ENCODE peak calls at places on chromosomes 2 and 18, in six cellular contexts. One of them, this sample, is unnamed.

GRCh38 chr2:109346601-109347228 is 217.7 kb downstream of the SH3RF3 start:
- DNase-seq in upper lobe of right lung: no peak
- DNase-seq in pancreas: peak
- DNase-seq in WTC11: no peak
- DNase-seq in epithelial cell of esophagus: no peak
- DNase-seq in astrocyte of the spinal cord: no peak
- DNase-seq in this sample: no peak

GRCh38 chr18:59699750-59700534 is 2.7 kb upstream of the CCBE1 start:
- DNase-seq in upper lobe of right lung: no peak
- DNase-seq in pancreas: no peak
- DNase-seq in WTC11: no peak
- DNase-seq in epithelial cell of esophagus: peak
- DNase-seq in astrocyte of the spinal cord: no peak
- DNase-seq in this sample: no peak

GRCh38 chr2:157559890-157560289 is 68.8 kb downstream of the ACVR1C start:
- DNase-seq in upper lobe of right lung: no peak
- DNase-seq in pancreas: no peak
- DNase-seq in WTC11: no peak
- DNase-seq in epithelial cell of esophagus: no peak
- DNase-seq in astrocyte of the spinal cord: no peak
- DNase-seq in this sample: no peak

GRCh38 chr2:216236486-216236885 is 127.3 kb downstream of the XRCC5 start:
- DNase-seq in upper lobe of right lung: no peak
- DNase-seq in pancreas: no peak
- DNase-seq in WTC11: no peak
- DNase-seq in epithelial cell of esophagus: no peak
- DNase-seq in astrocyte of the spinal cord: no peak
- DNase-seq in this sample: no peak

GRCh38 chr2:238700506-238701050 is 147.3 kb upstream of the TWIST2 start:
- DNase-seq in upper lobe of right lung: no peak
- DNase-seq in pancreas: no peak
- DNase-seq in WTC11: no peak
- DNase-seq in epithelial cell of esophagus: no peak
- DNase-seq in astrocyte of the spinal cord: no peak
- DNase-seq in this sample: no peak

GRCh38 chr2:41160439-41160838 is 708.5 kb upstream of the SLC8A1 start:
- DNase-seq in upper lobe of right lung: no peak
- DNase-seq in pancreas: no peak
- DNase-seq in WTC11: no peak
- DNase-seq in epithelial cell of esophagus: no peak
- DNase-seq in astrocyte of the spinal cord: no peak
- DNase-seq in this sample: peak

GRCh38 chr18:76349067-76349715 is 145.9 kb downstream of the ZNF516 start:
- DNase-seq in upper lobe of right lung: peak
- DNase-seq in pancreas: peak
- DNase-seq in WTC11: peak
- DNase-seq in epithelial cell of esophagus: peak
- DNase-seq in astrocyte of the spinal cord: peak
- DNase-seq in this sample: peak

GRCh38 chr2:68279691-68280090 is 27.4 kb upstream of the PPP3R1 start:
- DNase-seq in upper lobe of right lung: no peak
- DNase-seq in pancreas: no peak
- DNase-seq in WTC11: no peak
- DNase-seq in epithelial cell of esophagus: no peak
- DNase-seq in astrocyte of the spinal cord: no peak
- DNase-seq in this sample: no peak

GRCh38 chr18:24514439-24514838 is 54.0 kb downstream of the HRH4 start:
- DNase-seq in upper lobe of right lung: no peak
- DNase-seq in pancreas: no peak
- DNase-seq in WTC11: no peak
- DNase-seq in epithelial cell of esophagus: peak
- DNase-seq in astrocyte of the spinal cord: peak
- DNase-seq in this sample: no peak

GRCh38 chr18:68840554-68841263 is 42.8 kb downstream of the CCDC102B start:
- DNase-seq in upper lobe of right lung: no peak
- DNase-seq in pancreas: peak
- DNase-seq in WTC11: no peak
- DNase-seq in epithelial cell of esophagus: peak
- DNase-seq in astrocyte of the spinal cord: peak
- DNase-seq in this sample: no peak

GRCh38 chr2:85326406-85326945 is 1.3 kb downstream of the TGOLN2 start:
- DNase-seq in upper lobe of right lung: no peak
- DNase-seq in pancreas: no peak
- DNase-seq in WTC11: no peak
- DNase-seq in epithelial cell of esophagus: peak
- DNase-seq in astrocyte of the spinal cord: peak
- DNase-seq in this sample: peak

GRCh38 chr2:68623820-68624219 is 19.6 kb upstream of the PROKR1 start:
- DNase-seq in upper lobe of right lung: no peak
- DNase-seq in pancreas: no peak
- DNase-seq in WTC11: no peak
- DNase-seq in epithelial cell of esophagus: no peak
- DNase-seq in astrocyte of the spinal cord: no peak
- DNase-seq in this sample: no peak

GRCh38 chr2:199603748-199604291 is 146.1 kb upstream of the SATB2 start:
- DNase-seq in upper lobe of right lung: peak
- DNase-seq in pancreas: no peak
- DNase-seq in WTC11: peak
- DNase-seq in epithelial cell of esophagus: no peak
- DNase-seq in astrocyte of the spinal cord: peak
- DNase-seq in this sample: no peak

GRCh38 chr2:28082131-28082530 is 191.6 kb downstream of the BABAM2 start:
- DNase-seq in upper lobe of right lung: no peak
- DNase-seq in pancreas: no peak
- DNase-seq in WTC11: no peak
- DNase-seq in epithelial cell of esophagus: no peak
- DNase-seq in astrocyte of the spinal cord: peak
- DNase-seq in this sample: no peak

GRCh38 chr18:73774836-73775509 is 372.7 kb downstream of the FBXO15 start:
- DNase-seq in upper lobe of right lung: no peak
- DNase-seq in pancreas: peak
- DNase-seq in WTC11: peak
- DNase-seq in epithelial cell of esophagus: peak
- DNase-seq in astrocyte of the spinal cord: no peak
- DNase-seq in this sample: no peak

GRCh38 chr18:75156139-75156750 is 52.7 kb downstream of the PTGR3 start:
- DNase-seq in upper lobe of right lung: no peak
- DNase-seq in pancreas: no peak
- DNase-seq in WTC11: no peak
- DNase-seq in epithelial cell of esophagus: no peak
- DNase-seq in astrocyte of the spinal cord: no peak
- DNase-seq in this sample: no peak

GRCh38 chr18:26487437-26487836 is 60.9 kb downstream of the KCTD1 start:
- DNase-seq in upper lobe of right lung: no peak
- DNase-seq in pancreas: no peak
- DNase-seq in WTC11: no peak
- DNase-seq in epithelial cell of esophagus: peak
- DNase-seq in astrocyte of the spinal cord: no peak
- DNase-seq in this sample: peak

GRCh38 chr2:226795281-226796011 is 4.2 kb downstream of the IRS1 start:
- DNase-seq in upper lobe of right lung: peak
- DNase-seq in pancreas: no peak
- DNase-seq in WTC11: no peak
- DNase-seq in epithelial cell of esophagus: peak
- DNase-seq in astrocyte of the spinal cord: peak
- DNase-seq in this sample: peak

GRCh38 chr2:160052524-160052923 is 9.9 kb downstream of the PLA2R1 start:
- DNase-seq in upper lobe of right lung: no peak
- DNase-seq in pancreas: no peak
- DNase-seq in WTC11: no peak
- DNase-seq in epithelial cell of esophagus: peak
- DNase-seq in astrocyte of the spinal cord: no peak
- DNase-seq in this sample: no peak

GRCh38 chr2:238865744-238866355 is 18.0 kb downstream of the TWIST2 start:
- DNase-seq in upper lobe of right lung: peak
- DNase-seq in pancreas: no peak
- DNase-seq in WTC11: no peak
- DNase-seq in epithelial cell of esophagus: no peak
- DNase-seq in astrocyte of the spinal cord: no peak
- DNase-seq in this sample: no peak

GRCh38 chr2:219495531-219496122 is 3.1 kb upstream of the GMPPA start:
- DNase-seq in upper lobe of right lung: no peak
- DNase-seq in pancreas: peak
- DNase-seq in WTC11: peak
- DNase-seq in epithelial cell of esophagus: peak
- DNase-seq in astrocyte of the spinal cord: peak
- DNase-seq in this sample: peak

GRCh38 chr2:159185401-159186130 is 100.9 kb downstream of the WDSUB1 start:
- DNase-seq in upper lobe of right lung: no peak
- DNase-seq in pancreas: no peak
- DNase-seq in WTC11: no peak
- DNase-seq in epithelial cell of esophagus: peak
- DNase-seq in astrocyte of the spinal cord: peak
- DNase-seq in this sample: peak

GRCh38 chr2:9122367-9122766 is 84.2 kb upstream of the ASAP2 start:
- DNase-seq in upper lobe of right lung: no peak
- DNase-seq in pancreas: no peak
- DNase-seq in WTC11: no peak
- DNase-seq in epithelial cell of esophagus: peak
- DNase-seq in astrocyte of the spinal cord: no peak
- DNase-seq in this sample: no peak

GRCh38 chr2:68709421-68709911 is 25.1 kb upstream of the ARHGAP25 start:
- DNase-seq in upper lobe of right lung: no peak
- DNase-seq in pancreas: no peak
- DNase-seq in WTC11: no peak
- DNase-seq in epithelial cell of esophagus: peak
- DNase-seq in astrocyte of the spinal cord: peak
- DNase-seq in this sample: peak

GRCh38 chr2:15675456-15676195 is 84.0 kb downstream of the DDX1 start:
- DNase-seq in upper lobe of right lung: no peak
- DNase-seq in pancreas: no peak
- DNase-seq in WTC11: no peak
- DNase-seq in epithelial cell of esophagus: peak
- DNase-seq in astrocyte of the spinal cord: no peak
- DNase-seq in this sample: no peak

GRCh38 chr18:11983592-11983991 is 2.3 kb downstream of the IMPA2 start:
- DNase-seq in upper lobe of right lung: no peak
- DNase-seq in pancreas: peak
- DNase-seq in WTC11: peak
- DNase-seq in epithelial cell of esophagus: no peak
- DNase-seq in astrocyte of the spinal cord: no peak
- DNase-seq in this sample: no peak

DNA sequence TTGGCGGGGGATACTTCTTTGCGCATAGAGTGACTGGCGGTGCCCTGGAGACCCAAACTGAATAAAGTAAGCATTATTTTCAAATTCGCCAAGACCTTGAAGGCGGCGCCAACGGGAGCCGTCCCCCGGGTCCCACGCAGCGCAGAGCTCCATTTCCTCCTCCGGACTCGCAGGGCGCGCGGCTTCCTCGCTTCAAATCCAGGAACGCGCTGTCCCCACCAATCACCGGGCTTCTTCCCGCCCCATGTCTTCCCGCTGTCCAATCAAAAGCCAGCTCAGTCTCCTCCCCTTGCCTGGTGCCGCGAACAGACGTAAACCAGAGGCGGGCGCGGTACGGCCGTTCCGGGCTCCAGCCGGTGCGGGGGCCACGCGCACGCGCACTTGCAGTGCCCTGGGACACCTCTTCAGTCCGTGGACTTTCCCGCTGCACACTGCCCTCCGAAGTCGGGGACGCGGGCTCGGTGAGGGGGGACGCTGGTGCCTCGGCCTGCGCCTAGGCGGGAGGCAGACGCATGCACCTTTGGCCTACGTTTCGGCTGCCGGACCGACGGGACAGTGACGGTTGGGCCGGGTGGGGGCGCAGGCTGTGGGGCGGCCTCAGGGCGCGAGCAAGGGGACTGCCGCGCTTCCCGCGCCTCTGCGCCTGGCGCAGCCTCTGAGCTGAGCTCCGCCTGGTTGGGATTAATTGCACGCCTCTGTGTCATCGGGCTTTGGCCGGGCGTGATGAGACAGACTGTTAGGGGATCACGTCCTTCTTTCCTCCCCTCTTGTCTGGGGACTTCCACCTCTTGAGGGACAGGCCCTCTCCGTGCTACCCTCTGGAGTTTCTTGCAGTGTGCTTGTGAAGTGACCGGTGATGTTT is at the start of gene CEP192:
- DNase-seq in upper lobe of right lung: peak
- DNase-seq in pancreas: peak
- DNase-seq in WTC11: peak
- DNase-seq in epithelial cell of esophagus: peak
- DNase-seq in astrocyte of the spinal cord: peak
- DNase-seq in this sample: peak
- TF ChIP-seq CTCF in upper lobe of right lung: no peak
- TF ChIP-seq CTCF in pancreas: no peak
- TF ChIP-seq CTCF in WTC11: no peak
- TF ChIP-seq CTCF in epithelial cell of esophagus: no peak
- TF ChIP-seq CTCF in astrocyte of the spinal cord: no peak
- TF ChIP-seq CTCF in this sample: no peak

GRCh38 chr18:79553696-79554095 is 125.9 kb upstream of the CTDP1 start:
- DNase-seq in upper lobe of right lung: peak
- DNase-seq in pancreas: no peak
- DNase-seq in WTC11: no peak
- DNase-seq in epithelial cell of esophagus: no peak
- DNase-seq in astrocyte of the spinal cord: no peak
- DNase-seq in this sample: no peak
- TF ChIP-seq CTCF in upper lobe of right lung: no peak
- TF ChIP-seq CTCF in pancreas: no peak
- TF ChIP-seq CTCF in WTC11: no peak
- TF ChIP-seq CTCF in epithelial cell of esophagus: no peak
- TF ChIP-seq CTCF in astrocyte of the spinal cord: no peak
- TF ChIP-seq CTCF in this sample: no peak

GRCh38 chr2:205763708-205764501 is 81.6 kb downstream of the NRP2 start:
- DNase-seq in upper lobe of right lung: peak
- DNase-seq in pancreas: peak
- DNase-seq in WTC11: peak
- DNase-seq in epithelial cell of esophagus: peak
- DNase-seq in astrocyte of the spinal cord: peak
- DNase-seq in this sample: peak
- TF ChIP-seq CTCF in upper lobe of right lung: peak
- TF ChIP-seq CTCF in pancreas: peak
- TF ChIP-seq CTCF in WTC11: peak
- TF ChIP-seq CTCF in epithelial cell of esophagus: peak
- TF ChIP-seq CTCF in astrocyte of the spinal cord: peak
- TF ChIP-seq CTCF in this sample: peak

GRCh38 chr18:56711706-56712445 is 60.7 kb downstream of the WDR7 start:
- DNase-seq in upper lobe of right lung: no peak
- DNase-seq in pancreas: no peak
- DNase-seq in WTC11: no peak
- DNase-seq in epithelial cell of esophagus: no peak
- DNase-seq in astrocyte of the spinal cord: no peak
- DNase-seq in this sample: no peak

GRCh38 chr18:56712761-56713160 is 61.6 kb downstream of the WDR7 start:
- DNase-seq in upper lobe of right lung: no peak
- DNase-seq in pancreas: no peak
- DNase-seq in WTC11: no peak
- DNase-seq in epithelial cell of esophagus: peak
- DNase-seq in astrocyte of the spinal cord: no peak
- DNase-seq in this sample: no peak

GRCh38 chr18:56715121-56715520 is 64.0 kb downstream of the WDR7 start:
- DNase-seq in upper lobe of right lung: no peak
- DNase-seq in pancreas: no peak
- DNase-seq in WTC11: no peak
- DNase-seq in epithelial cell of esophagus: no peak
- DNase-seq in astrocyte of the spinal cord: no peak
- DNase-seq in this sample: no peak

GRCh38 chr18:56709463-56709862 is 58.3 kb downstream of the WDR7 start:
- DNase-seq in upper lobe of right lung: no peak
- DNase-seq in pancreas: no peak
- DNase-seq in WTC11: no peak
- DNase-seq in epithelial cell of esophagus: peak
- DNase-seq in astrocyte of the spinal cord: peak
- DNase-seq in this sample: peak
- TF ChIP-seq CTCF in upper lobe of right lung: no peak
- TF ChIP-seq CTCF in pancreas: no peak
- TF ChIP-seq CTCF in WTC11: no peak
- TF ChIP-seq CTCF in epithelial cell of esophagus: peak
- TF ChIP-seq CTCF in astrocyte of the spinal cord: peak
- TF ChIP-seq CTCF in this sample: peak

This sample was measured in activated CD8-positive, alpha-beta T cell treated with anti-CD3 and anti-CD28 coated beads for 36 hours.